ENCODE peak calls at places on chromosomes 16 and 17, in nine cellular contexts. L is SK-N-SH, I is HCT116, S is GM23338, C is neural progenitor cell, H is hepatocyte, Q is GM23248, Y is MM.1S, M is PC-3. R is an unnamed sample.

GRCh38 chr16:14244344-14245010 is 173.4 kb downstream of the MRTFB start:
- DNase-seq in L (no peak), I (no peak), S (no peak), C (no peak), H (no peak), Q (peak; percentile 10), Y (no peak), M (no peak), R (no peak)

GRCh38 chr16:4753227-4753626 is 13.7 kb downstream of the ZNF500 start:
- DNase-seq in L (no peak), I (no peak), S (no peak), C (no peak), H (no peak), Q (no peak), Y (no peak), M (no peak), R (no peak)

GRCh38 chr16:22014271-22014873 is 6.5 kb downstream of the MOSMO start:
- DNase-seq in L (no peak), I (no peak), S (no peak), C (no peak), H (no peak), Q (no peak), Y (peak; percentile 38), M (no peak), R (peak; percentile 52)

GRCh38 chr17:76414334-76415295 is 30.2 kb downstream of the SPHK1 start:
- DNase-seq in L (peak; percentile 94), I (no peak), S (no peak), C (peak; percentile 21), H (peak; percentile 66), Q (peak; percentile 51), Y (no peak), M (no peak), R (no peak)

GRCh38 chr17:61155590-61156181 is 244.0 kb upstream of the TBX2 start:
- DNase-seq in L (no peak), I (no peak), S (peak; percentile 30), C (no peak), H (no peak), Q (no peak), Y (no peak), M (no peak), R (no peak)

GRCh38 chr17:4658478-4659305 is 17.2 kb upstream of the ALOX15 start:
- DNase-seq in L (peak; percentile 58), I (no peak), S (no peak), C (no peak), H (peak; percentile 79), Q (peak; percentile 41), Y (no peak), M (no peak), R (no peak)

GRCh38 chr16:76268824-76269223 is 8.4 kb upstream of the CNTNAP4 start:
- DNase-seq in L (no peak), I (no peak), S (no peak), C (no peak), H (no peak), Q (no peak), Y (peak; percentile 7), M (no peak), R (no peak)

GRCh38 chr17:64091116-64091515 is 38.8 kb downstream of the ERN1 start:
- DNase-seq in L (no peak), I (no peak), S (no peak), C (no peak), H (no peak), Q (peak; percentile 66), Y (peak; percentile 65), M (peak; percentile 43), R (peak; percentile 35)

GRCh38 chr16:19396555-19397011 is 21.1 kb upstream of the TMC5 start:
- DNase-seq in L (no peak), I (no peak), S (no peak), C (no peak), H (peak; percentile 18), Q (no peak), Y (no peak), M (peak; percentile 41), R (no peak)

GRCh38 chr17:67216544-67217320 is 28.3 kb downstream of the HELZ start:
- DNase-seq in L (no peak), I (no peak), S (no peak), C (no peak), H (no peak), Q (no peak), Y (no peak), M (no peak), R (no peak)

GRCh38 chr16:24999856-25000447 is 15.2 kb downstream of the ARHGAP17 start:
- DNase-seq in L (no peak), I (no peak), S (no peak), C (no peak), H (peak; percentile 70), Q (peak; percentile 31), Y (no peak), M (peak; percentile 14), R (no peak)

GRCh38 chr16:86959182-86959651 is 358.0 kb downstream of the C16orf95 start:
- DNase-seq in L (no peak), I (no peak), S (no peak), C (no peak), H (no peak), Q (no peak), Y (no peak), M (no peak), R (no peak)
- H4K20me1 ChIP-seq in L (no peaks in the 10 kb centered on the region), I (no peaks in the 10 kb centered on the region), S (no peaks in the 10 kb centered on the region), C (no peaks in the 10 kb centered on the region), H (no peaks in the 10 kb centered on the region), Q (no peaks in the 10 kb centered on the region), Y (no peaks in the 10 kb centered on the region), M (no peaks in the 10 kb centered on the region), R (no peaks in the 10 kb centered on the region)

GRCh38 chr17:48149174-48150106 is 41.9 kb downstream of the SNX11 start:
- DNase-seq in L (peak; percentile 50), I (no peak), S (peak; percentile 85), C (peak; percentile 63), H (no peak), Q (no peak), Y (no peak), M (no peak), R (peak; percentile 8)
- TF ChIP-seq EZH2phosphoT487 in L (no peak), I (no peak), S (no peak), C (no peak), H (no peak), Q (no peak), Y (no peak), M (no peak), R (no peak)

GRCh38 chr16:70428178-70428998 is 10.5 kb downstream of the ST3GAL2 start:
- DNase-seq in L (peak; percentile 85), I (peak; percentile 51), S (peak; percentile 86), C (peak; percentile 75), H (peak; percentile 95), Q (peak; percentile 96), Y (peak; percentile 92), M (peak; percentile 91), R (peak; percentile 67)

GRCh38 chr16:70430667-70431536 is 8.0 kb downstream of the ST3GAL2 start:
- DNase-seq in L (no peak), I (no peak), S (peak; percentile 78), C (no peak), H (peak; percentile 66), Q (peak; percentile 12), Y (peak; percentile 62), M (peak; percentile 12), R (peak; percentile 94)

GRCh38 chr16:70427786-70428177 is 11.1 kb downstream of the ST3GAL2 start:
- DNase-seq in L (no peak), I (no peak), S (no peak), C (no peak), H (no peak), Q (no peak), Y (no peak), M (no peak), R (no peak)

GRCh38 chr16:70432304-70432799 is 6.5 kb downstream of the ST3GAL2 start:
- DNase-seq in L (no peak), I (no peak), S (no peak), C (no peak), H (no peak), Q (no peak), Y (no peak), M (no peak), R (no peak)

DNA sequence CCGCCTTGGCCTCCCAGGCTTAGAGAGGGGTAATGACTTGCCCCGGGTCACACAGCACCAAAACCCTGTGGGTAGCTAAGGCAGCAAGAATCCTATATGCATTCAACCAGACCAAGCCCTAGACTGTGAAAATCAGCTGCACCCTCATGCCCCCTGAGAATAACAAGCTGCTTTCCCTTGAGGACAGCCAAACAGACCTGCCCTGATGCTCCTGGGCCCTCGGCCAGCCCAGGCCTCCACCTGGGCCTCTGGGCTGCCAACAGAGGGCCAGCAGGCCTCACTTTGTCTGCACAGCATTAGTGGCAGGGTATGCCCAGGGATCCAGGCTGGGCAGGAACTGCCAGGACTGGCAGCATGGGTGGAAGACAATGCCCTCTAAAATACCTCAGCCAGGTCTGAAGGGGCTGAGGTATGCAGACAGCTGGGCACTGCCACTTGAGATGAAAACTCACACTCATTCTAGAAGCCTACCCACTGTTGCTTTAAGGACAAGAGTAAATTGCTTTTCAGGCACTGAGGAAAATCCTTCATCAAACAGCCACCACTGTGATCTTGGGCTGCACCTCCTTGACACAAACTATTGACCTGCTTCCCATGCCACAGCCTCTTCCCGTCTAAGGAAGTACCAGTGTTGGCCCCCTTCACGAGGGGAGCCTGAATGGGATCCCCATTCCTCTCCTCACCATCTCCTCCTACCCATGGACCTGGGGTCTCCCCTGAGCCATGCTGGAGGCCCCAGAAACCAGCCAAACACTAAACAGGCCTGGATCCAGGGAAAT is 8.8 kb downstream of the ST3GAL2 start:
- DNase-seq in L (no peak), I (no peak), S (no peak), C (no peak), H (no peak), Q (no peak), Y (no peak), M (no peak), R (peak; percentile 69)
- H3K4me3 ChIP-seq in L (no peak overlapping the region), I (no peak overlapping the region), S (peak overlapping the region; percentile 34), C (no peak overlapping the region), H (no peak overlapping the region), Q (no peak overlapping the region), Y (no peak overlapping the region), M (no peak overlapping the region), R (peak overlapping the region; percentile 15)

DNA sequence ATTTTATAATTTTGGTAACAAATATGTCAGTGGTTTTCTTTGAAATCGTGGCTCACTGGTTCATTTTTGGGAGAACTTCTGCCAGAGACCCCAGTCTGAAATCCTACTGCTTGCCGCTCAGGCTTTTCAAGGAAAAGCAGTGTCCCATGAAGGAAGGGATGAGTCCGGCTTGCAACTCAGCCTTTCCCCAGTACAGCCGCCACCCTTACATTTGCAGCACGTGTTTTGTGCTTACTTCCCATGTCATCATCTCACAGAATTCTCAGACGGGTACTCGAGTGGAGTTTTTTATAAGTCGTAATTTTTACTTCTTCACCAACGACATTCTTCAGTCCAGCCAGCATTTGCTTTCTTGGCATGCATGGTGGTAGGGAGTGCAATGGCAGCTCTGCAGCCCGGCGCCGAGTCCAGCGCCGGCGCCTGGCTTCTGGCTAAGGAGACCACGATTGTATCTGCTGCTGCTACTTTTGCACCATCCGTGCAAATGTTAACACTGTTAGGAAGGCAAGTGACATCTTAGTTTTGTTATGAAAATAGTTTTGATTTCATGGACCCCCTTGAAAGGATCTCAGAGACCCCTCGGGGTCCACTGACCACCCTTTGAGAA is 111.0 kb downstream of the AMFR start:
- DNase-seq in L (no peak), I (no peak), S (no peak), C (no peak), H (no peak), Q (no peak), Y (no peak), M (no peak), R (no peak)
- H4K20me1 ChIP-seq in L (no peaks in the 10 kb centered on the region), I (no peaks in the 10 kb centered on the region), S (no peaks in the 10 kb centered on the region), C (no peaks in the 10 kb centered on the region), H (no peaks in the 10 kb centered on the region), Q (no peaks in the 10 kb centered on the region), Y (no peaks in the 10 kb centered on the region), M (no peaks in the 10 kb centered on the region), R (no peaks in the 10 kb centered on the region)

GRCh38 chr17:82917656-82918345 is 78.0 kb upstream of the ZNF750 start:
- DNase-seq in L (peak; percentile 83), I (no peak), S (peak; percentile 71), C (peak; percentile 30), H (no peak), Q (peak; percentile 26), Y (no peak), M (peak; percentile 17), R (peak; percentile 66)
- TF ChIP-seq EZH2phosphoT487 in L (no peak), I (no peak), S (no peak), C (no peak), H (no peak), Q (no peak), Y (no peak), M (no peak), R (no peak)